ENCODE peak calls at places on chromosomes 11 and 22, in five cellular contexts. Z is activated naive CD4-positive, alpha-beta T cell; B is NCI-H2029; E is ELR; R is NCI-H2081. M is an unnamed sample.
A peak's percentile ranks its signal among the peaks of the same experiment; 100 is the strongest.

GRCh38 chr11:9260182-9261146 is 4.7 kb downstream of the DENND5A start:
- DNase-seq in B (no peak), E (peak; percentile 22), R (no peak), Z (no peak), M (no peak)

GRCh38 chr22:22694106-22694505 is 49.7 kb downstream of the GGTLC2 start:
- DNase-seq in Z (no peak), B (no peak), R (no peak), E (no peak), M (no peak)

GRCh38 chr11:19239039-19239438 is 1.7 kb downstream of the E2F8 start:
- DNase-seq in R (no peak), B (no peak), Z (no peak), E (no peak), M (no peak)

GRCh38 chr22:22788460-22789037 is 99.1 kb upstream of the IGLL5 start:
- DNase-seq in R (no peak), E (no peak), Z (no peak), B (no peak), M (no peak)

GRCh38 chr11:125100136-125100535 is 11.3 kb downstream of the TMEM218 start:
- DNase-seq in Z (no peak), B (no peak), R (no peak), E (no peak), M (no peak)

GRCh38 chr11:74559110-74559933 is 33.1 kb upstream of the POLD3 start:
- DNase-seq in R (no peak), E (peak; percentile 38), Z (no peak), B (peak; percentile 72), M (no peak)

GRCh38 chr11:66347425-66348276 is at the start of gene B4GAT1:
- DNase-seq in R (peak; percentile 82), B (peak; percentile 63), Z (peak; percentile 65), E (peak; percentile 90), M (peak; percentile 76)

GRCh38 chr11:113249491-113249763 is 65.0 kb upstream of the TTC12 start:
- DNase-seq in Z (no peak), B (no peak), E (peak; percentile 21), R (no peak), M (no peak)

GRCh38 chr11:9799901-9800300 is 136.0 kb downstream of the SWAP70 start:
- DNase-seq in Z (no peak), B (no peak), E (no peak), R (no peak), M (no peak)

GRCh38 chr11:35321532-35322320 is 97.6 kb downstream of the SLC1A2 start:
- DNase-seq in B (no peak), Z (no peak), R (peak; percentile 27), E (peak; percentile 38), M (peak; percentile 59)

GRCh38 chr11:13140028-13140870 is 131.1 kb downstream of the RASSF10 start:
- DNase-seq in R (no peak), Z (no peak), E (peak; percentile 51), B (peak; percentile 76), M (peak; percentile 70)